ENCODE peak calls at places on chromosome 16, in five cellular contexts. Y, T, E, R and D are unnamed samples.

GRCh38 chr16:74192281-74192680 is 104.3 kb upstream of the PSMD7 start:
- DNase-seq in Y (no peak), T (no peak), E (no peak), R (no peak), D (no peak)

GRCh38 chr16:2366660-2367309 is 26.3 kb upstream of the ABCA3 start:
- DNase-seq in Y (no peak), T (no peak), E (no peak), R (no peak), D (no peak)

GRCh38 chr16:27235938-27236245 is 32.6 kb downstream of the KDM8 start:
- DNase-seq in Y (no peak), T (no peak), E (no peak), R (no peak), D (no peak)

GRCh38 chr16:2879854-2880508 is 3.0 kb upstream of the FLYWCH2 start:
- DNase-seq in Y (no peak), T (no peak), E (no peak), R (no peak), D (no peak)

GRCh38 chr16:31427441-31428276 is 501 bp downstream of the COX6A2 start:
- DNase-seq in Y (peak; percentile 45), T (peak; percentile 85), E (no peak), R (no peak), D (peak; percentile 14)

GRCh38 chr16:89476811-89477261 is 13.5 kb downstream of the ANKRD11 start:
- DNase-seq in Y (no peak), T (no peak), E (no peak), R (no peak), D (no peak)

GRCh38 chr16:81649561-81649960 is 129.5 kb upstream of the PLCG2 start:
- DNase-seq in Y (no peak), T (no peak), E (no peak), R (no peak), D (no peak)

GRCh38 chr16:75266738-75267630 is 15.6 kb upstream of the BCAR1 start:
- DNase-seq in Y (no peak), T (no peak), E (no peak), R (no peak), D (no peak)

GRCh38 chr16:60107920-60108319 is 1373.8 kb upstream of the GOT2 start:
- DNase-seq in Y (no peak), T (no peak), E (no peak), R (no peak), D (no peak)

GRCh38 chr16:26149661-26150060 is 457.9 kb downstream of the HS3ST4 start:
- DNase-seq in Y (no peak), T (no peak), E (no peak), R (no peak), D (no peak)